ENCODE peak calls at places on chromosomes 16 and 17, in eight cellular contexts. C is prostate gland, R is GM06990, U is ascending aorta, W is HCT116, Z is mesothelial cell of epicardium, X is heart right ventricle, T is cardiac muscle cell. Q is an unnamed sample.

GRCh38 chr17:44707755-44708400 is 587 bp upstream of the DBF4B start:
- DNase-seq in C (no peak), R (no peak), U (no peak), W (no peak), Z (no peak), X (no peak), T (no peak), Q (no peak)

GRCh38 chr17:35568561-35568960 is 7.9 kb upstream of the SLFN14 start:
- DNase-seq in C (no peak), R (no peak), U (no peak), W (no peak), Z (no peak), X (no peak), T (no peak), Q (no peak)

GRCh38 chr17:67431210-67432015 is 54.3 kb downstream of the PITPNC1 start:
- DNase-seq in C (no peak), R (peak; percentile 60), U (no peak), W (peak; percentile 76), Z (no peak), X (no peak), T (no peak), Q (no peak)

GRCh38 chr16:68234188-68235104 is 1.5 kb downstream of the ESRP2 start:
- DNase-seq in C (peak; percentile 79), R (no peak), U (peak; percentile 66), W (peak; percentile 61), Z (no peak), X (no peak), T (no peak), Q (no peak)

GRCh38 chr16:81519298-81520150 is 74.9 kb downstream of the CMIP start:
- DNase-seq in C (no peak), R (no peak), U (no peak), W (no peak), Z (no peak), X (no peak), T (no peak), Q (no peak)

GRCh38 chr17:65489413-65490170 is 71.9 kb downstream of the AXIN2 start:
- DNase-seq in C (no peak), R (no peak), U (peak; percentile 31), W (no peak), Z (no peak), X (no peak), T (no peak), Q (no peak)

GRCh38 chr17:39671651-39672521 is 3.6 kb downstream of the PNMT start:
- DNase-seq in C (peak; percentile 39), R (no peak), U (peak; percentile 69), W (peak; percentile 18), Z (no peak), X (no peak), T (peak; percentile 73), Q (no peak)

GRCh38 chr17:17141860-17142552 is 64.1 kb downstream of the PLD6 start:
- DNase-seq in C (peak; percentile 39), R (no peak), U (no peak), W (no peak), Z (peak; percentile 63), X (no peak), T (peak; percentile 69), Q (no peak)

GRCh38 chr17:38707678-38708351 is 2.7 kb downstream of the MLLT6 start:
- DNase-seq in C (no peak), R (no peak), U (no peak), W (no peak), Z (no peak), X (no peak), T (no peak), Q (no peak)

GRCh38 chr16:35795361-35796029 is 2336.1 kb downstream of the TP53TG3F start:
- DNase-seq in C (no peak), R (no peak), U (no peak), W (no peak), Z (no peak), X (peak; percentile 15), T (no peak), Q (no peak)

GRCh38 chr17:61713035-61713434 is 122.0 kb upstream of the NACA2 start:
- DNase-seq in C (no peak), R (no peak), U (no peak), W (no peak), Z (no peak), X (no peak), T (no peak), Q (no peak)

GRCh38 chr17:48228720-48229119 is 121.2 kb downstream of the SNX11 start:
- DNase-seq in C (no peak), R (no peak), U (no peak), W (no peak), Z (no peak), X (no peak), T (no peak), Q (no peak)

GRCh38 chr16:59412275-59412841 is 678.2 kb upstream of the GOT2 start:
- DNase-seq in C (no peak), R (no peak), U (no peak), W (no peak), Z (no peak), X (no peak), T (peak; percentile 63), Q (no peak)

GRCh38 chr17:40061532-40062038 is 1.2 kb upstream of the THRA start:
- DNase-seq in C (no peak), R (no peak), U (no peak), W (no peak), Z (no peak), X (peak; percentile 3), T (no peak), Q (no peak)

GRCh38 chr17:76266244-76266938 is 1.2 kb downstream of the UBALD2 start:
- DNase-seq in C (peak; percentile 36), R (no peak), U (no peak), W (no peak), Z (no peak), X (no peak), T (no peak), Q (no peak)

DNA sequence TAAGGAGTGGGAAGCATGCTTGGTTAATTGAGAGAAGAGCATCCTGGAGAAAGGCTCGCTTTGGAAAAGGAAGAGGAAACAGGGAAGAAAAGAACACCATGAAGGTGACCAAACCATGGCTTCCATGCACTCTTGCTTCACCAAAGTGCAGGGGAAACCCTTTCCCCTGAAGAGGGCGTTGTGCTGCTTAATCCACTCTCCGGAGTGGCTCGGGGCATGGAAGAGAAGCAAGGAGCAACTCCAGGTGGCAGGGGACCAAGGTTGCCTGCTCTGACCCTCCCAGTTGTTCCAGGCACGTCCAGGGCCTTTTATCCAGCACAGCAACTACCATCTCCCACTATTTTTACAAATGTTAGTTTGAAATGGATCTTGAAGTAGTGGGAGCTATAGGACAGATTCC is 108.1 kb downstream of the STX8 start:
- DNase-seq in C (no peak), R (no peak), U (no peak), W (no peak), Z (no peak), X (no peak), T (peak; percentile 2), Q (no peak)
- TF ChIP-seq CTCF in C (no peak), R (peak; percentile 9), U (peak; percentile 17), W (no peak), Z (no peak), X (no peak), T (no peak), Q (no peak)

DNA sequence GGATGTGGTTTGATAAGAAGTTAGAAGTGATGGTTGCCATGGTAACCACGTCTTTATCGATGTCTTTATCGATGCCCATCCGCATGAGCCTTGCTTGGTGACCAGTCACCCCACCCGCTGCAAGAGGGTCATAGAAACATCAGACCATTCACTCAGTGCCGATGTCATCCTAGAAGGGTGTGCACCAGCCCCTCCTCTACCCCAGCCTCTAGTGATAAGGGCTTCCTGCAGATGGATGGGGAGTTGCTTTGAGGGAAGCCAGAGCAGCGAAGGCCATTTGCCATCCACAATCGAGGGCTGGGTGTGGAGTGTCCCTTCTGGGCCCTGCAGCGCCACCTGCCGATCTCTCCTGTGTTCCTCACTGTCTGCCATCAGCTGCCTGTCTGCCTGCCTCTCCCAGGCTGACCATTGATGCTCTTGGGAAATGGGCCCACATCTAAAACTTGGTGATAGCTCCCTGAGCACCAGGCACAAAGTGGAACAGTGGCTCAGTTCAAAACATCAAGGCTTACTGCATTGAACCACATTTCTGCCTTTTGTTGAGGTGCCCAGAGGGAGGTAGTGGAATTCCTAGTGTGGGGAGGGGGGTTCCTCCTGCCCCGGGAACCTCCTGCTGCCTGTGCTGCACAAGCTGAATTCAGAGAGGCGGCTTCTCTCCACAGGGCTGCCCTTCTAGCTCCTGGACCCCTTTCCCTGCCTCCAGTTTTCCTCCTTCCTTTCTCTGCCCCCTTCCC is 8.9 kb downstream of the CALB2 start:
- DNase-seq in C (no peak), R (no peak), U (no peak), W (peak; percentile 60), Z (peak; percentile 61), X (no peak), T (peak; percentile 76), Q (no peak)
- TF ChIP-seq CTCF in C (no peak), R (peak; percentile 72), U (no peak), W (peak; percentile 54), Z (peak; percentile 40), X (no peak), T (peak; percentile 80), Q (no peak)

GRCh38 chr17:2964831-2965230 is 98.6 kb downstream of the OR1D5 start:
- DNase-seq in C (no peak), R (no peak), U (no peak), W (no peak), Z (no peak), X (no peak), T (no peak), Q (no peak)
- TF ChIP-seq CTCF in C (no peak), R (no peak), U (no peak), W (no peak), Z (no peak), X (no peak), T (no peak), Q (no peak)

GRCh38 chr16:536746-537145 is 9.2 kb downstream of the CAPN15 start:
- DNase-seq in C (no peak), R (no peak), U (no peak), W (no peak), Z (no peak), X (no peak), T (no peak), Q (no peak)

GRCh38 chr16:537415-538335 is 10.2 kb downstream of the CAPN15 start:
- DNase-seq in C (no peak), R (no peak), U (no peak), W (no peak), Z (no peak), X (no peak), T (no peak), Q (no peak)

GRCh38 chr16:540645-541340 is 13.3 kb downstream of the CAPN15 start:
- DNase-seq in C (no peak), R (no peak), U (no peak), W (no peak), Z (no peak), X (no peak), T (no peak), Q (no peak)

GRCh38 chr16:543301-544164 is 16.0 kb downstream of the CAPN15 start:
- DNase-seq in C (no peak), R (no peak), U (no peak), W (no peak), Z (no peak), X (no peak), T (no peak), Q (no peak)

DNA sequence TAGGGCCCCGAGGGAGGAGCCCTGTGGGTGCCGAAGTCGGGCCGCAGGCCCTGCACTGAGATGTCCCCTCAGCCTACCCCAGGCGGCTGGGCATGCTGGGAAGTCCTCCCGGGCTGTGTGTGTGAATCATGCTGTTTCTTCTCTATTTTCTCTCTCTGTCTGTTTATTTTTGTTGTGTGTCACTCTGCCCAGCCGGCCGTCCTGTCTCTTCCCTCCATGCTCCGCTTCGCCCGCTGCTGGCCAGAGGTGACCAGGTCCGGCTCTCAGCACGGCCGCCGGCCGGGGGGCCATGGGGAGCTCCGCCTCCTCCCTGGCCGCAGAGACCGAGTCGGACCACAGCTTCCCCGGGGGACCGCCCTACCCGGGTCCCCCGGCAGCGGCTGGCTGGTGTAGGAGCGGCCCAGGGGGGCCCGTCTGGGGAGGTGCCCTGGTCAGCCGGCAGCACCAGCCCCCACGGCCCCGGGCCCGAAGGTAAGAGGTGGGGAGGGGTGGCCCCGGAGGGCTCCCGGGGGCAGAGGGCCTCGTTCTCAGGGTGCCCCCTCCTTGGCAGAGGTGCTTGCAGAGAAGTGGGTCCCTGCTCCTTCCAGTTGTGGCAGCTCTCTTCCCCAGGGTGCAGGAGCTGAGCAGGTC is 12.5 kb downstream of the CAPN15 start:
- DNase-seq in C (no peak), R (no peak), U (no peak), W (no peak), Z (no peak), X (no peak), T (no peak), Q (no peak)
- TF ChIP-seq CTCF in C (no peak), R (no peak), U (no peak), W (no peak), Z (no peak), X (no peak), T (no peak), Q (no peak)

Q was measured in natural killer cell.